ENCODE peak calls at places on chromosome 7, in seven cellular contexts. S is ovary, D is heart left ventricle, N is stomach, I is lower leg skin, M is adrenal gland, J is IMR-90. Q is an unnamed sample.

GRCh38 chr7:106848851-106849442 is 16.1 kb upstream of the PIK3CG start:
- DNase-seq in S (no peak), D (no peak), N (no peak), I (no peak), M (no peak), J (peak), Q (no peak)

GRCh38 chr7:31027161-31027965 is 24.7 kb upstream of the ADCYAP1R1 start:
- DNase-seq in S (peak), D (peak), N (no peak), I (no peak), M (no peak), J (no peak), Q (peak)

GRCh38 chr7:125847706-125848105 is 918.1 kb upstream of the POT1 start:
- DNase-seq in S (no peak), D (no peak), N (no peak), I (no peak), M (no peak), J (no peak), Q (no peak)

GRCh38 chr7:158782638-158783490 is 46.4 kb downstream of the ESYT2 start:
- DNase-seq in S (peak), D (peak), N (no peak), I (peak), M (peak), J (peak), Q (peak)

GRCh38 chr7:22861576-22861975 is 38.9 kb upstream of the TOMM7 start:
- DNase-seq in S (no peak), D (no peak), N (no peak), I (no peak), M (no peak), J (no peak), Q (no peak)

GRCh38 chr7:66837661-66838060 is 83.4 kb upstream of the TMEM248 start:
- DNase-seq in S (no peak), D (no peak), N (no peak), I (no peak), M (no peak), J (no peak), Q (no peak)

GRCh38 chr7:35374858-35375257 is 121.0 kb upstream of the TBX20 start:
- DNase-seq in S (no peak), D (peak), N (no peak), I (no peak), M (no peak), J (no peak), Q (no peak)

GRCh38 chr7:90061077-90061476 is 93.2 kb upstream of the STEAP1 start:
- DNase-seq in S (no peak), D (no peak), N (no peak), I (no peak), M (no peak), J (no peak), Q (no peak)

GRCh38 chr7:25763461-25763860 is 388.5 kb upstream of the NFE2L3 start:
- DNase-seq in S (no peak), D (no peak), N (no peak), I (no peak), M (no peak), J (no peak), Q (no peak)

GRCh38 chr7:13099197-13099795 is 411.9 kb downstream of the ARL4A start:
- DNase-seq in S (no peak), D (no peak), N (no peak), I (no peak), M (no peak), J (peak), Q (no peak)

GRCh38 chr7:67392596-67393438 is 396.2 kb downstream of the TYW1 start:
- DNase-seq in S (no peak), D (no peak), N (no peak), I (no peak), M (no peak), J (no peak), Q (no peak)

GRCh38 chr7:43303740-43304241 is 191.3 kb downstream of the HECW1 start:
- DNase-seq in S (no peak), D (no peak), N (no peak), I (no peak), M (no peak), J (peak), Q (no peak)

GRCh38 chr7:123749537-123749857 is 694 bp upstream of the WASL start:
- DNase-seq in S (no peak), D (no peak), N (no peak), I (peak), M (peak), J (peak), Q (no peak)

GRCh38 chr7:116449950-116450349 is 49.6 kb upstream of the CAV2 start:
- DNase-seq in S (no peak), D (peak), N (no peak), I (no peak), M (no peak), J (no peak), Q (no peak)

GRCh38 chr7:25596443-25596842 is 368.2 kb upstream of the NPVF start:
- DNase-seq in S (no peak), D (no peak), N (no peak), I (no peak), M (no peak), J (no peak), Q (no peak)

GRCh38 chr7:73838642-73839041 is 3.7 kb downstream of the METTL27 start:
- DNase-seq in S (no peak), D (no peak), N (no peak), I (no peak), M (no peak), J (no peak), Q (no peak)

GRCh38 chr7:80942261-80943041 is 23.6 kb upstream of the SEMA3C start:
- DNase-seq in S (peak), D (peak), N (peak), I (peak), M (peak), J (peak), Q (peak)

GRCh38 chr7:140604076-140604475 is 36.5 kb downstream of the DENND2A start:
- DNase-seq in S (no peak), D (no peak), N (no peak), I (no peak), M (no peak), J (no peak), Q (no peak)

GRCh38 chr7:121329460-121330052 is 756 bp downstream of the WNT16 start:
- DNase-seq in S (no peak), D (no peak), N (peak), I (peak), M (no peak), J (no peak), Q (peak)

GRCh38 chr7:156549636-156550035 is 90.9 kb upstream of the RNF32 start:
- DNase-seq in S (no peak), D (no peak), N (no peak), I (no peak), M (no peak), J (no peak), Q (no peak)

GRCh38 chr7:86964973-86965726 is 94.3 kb downstream of the ELAPOR2 start:
- DNase-seq in S (no peak), D (no peak), N (no peak), I (no peak), M (no peak), J (no peak), Q (no peak)

GRCh38 chr7:83469076-83469475 is 179.9 kb downstream of the SEMA3E start:
- DNase-seq in S (no peak), D (no peak), N (no peak), I (no peak), M (no peak), J (peak), Q (no peak)

GRCh38 chr7:132653364-132653930 is 77.2 kb upstream of the PLXNA4 start:
- DNase-seq in S (no peak), D (no peak), N (no peak), I (no peak), M (no peak), J (no peak), Q (no peak)

GRCh38 chr7:50679218-50680007 is 103.3 kb downstream of the GRB10 start:
- DNase-seq in S (no peak), D (no peak), N (no peak), I (no peak), M (no peak), J (peak), Q (no peak)
- TF ChIP-seq POLR2A in S (no peak), D (no peak), N (no peak), I (no peak), M (no peak), J (no peak), Q (no peak)

GRCh38 chr7:139360210-139360947 is 685 bp downstream of the LUC7L2 start:
- DNase-seq in S (peak), D (peak), N (peak), I (peak), M (peak), J (peak), Q (peak)
- TF ChIP-seq POLR2A in S (peak), D (no peak), N (no peak), I (no peak), M (peak), J (no peak), Q (peak)

GRCh38 chr7:1008733-1009363 is 25.9 kb downstream of the CYP2W1 start:
- DNase-seq in S (no peak), D (no peak), N (no peak), I (no peak), M (no peak), J (no peak), Q (no peak)
- TF ChIP-seq POLR2A in S (no peak), D (no peak), N (no peak), I (no peak), M (no peak), J (no peak), Q (no peak)

GRCh38 chr7:76316984-76317781 is 14.7 kb downstream of the HSPB1 start:
- DNase-seq in S (peak), D (no peak), N (no peak), I (no peak), M (peak), J (no peak), Q (no peak)

GRCh38 chr7:76315372-76315771 is 12.9 kb downstream of the HSPB1 start:
- DNase-seq in S (no peak), D (no peak), N (no peak), I (no peak), M (no peak), J (no peak), Q (no peak)

GRCh38 chr7:76317782-76318487 is 15.5 kb downstream of the HSPB1 start:
- DNase-seq in S (peak), D (peak), N (peak), I (peak), M (peak), J (peak), Q (peak)

GRCh38 chr7:76314042-76314721 is 11.7 kb downstream of the HSPB1 start:
- DNase-seq in S (peak), D (peak), N (peak), I (peak), M (peak), J (peak), Q (peak)

GRCh38 chr7:76318488-76319353 is 16.2 kb downstream of the HSPB1 start:
- DNase-seq in S (peak), D (peak), N (peak), I (peak), M (peak), J (peak), Q (peak)
- TF ChIP-seq POLR2A in S (no peak), D (no peak), N (no peak), I (no peak), M (peak), J (no peak), Q (no peak)